ENCODE peak calls at places on chromosome 20, in five cellular contexts. E, A, C, N and H are unnamed samples.

GRCh38 chr20:62087227-62087626 is 21.5 kb upstream of the TAF4 start:
- DNase-seq in E (no peak), A (no peak), C (no peak), N (no peak), H (no peak)

GRCh38 chr20:45771182-45771759 is 20.4 kb downstream of the WFDC3 start:
- DNase-seq in E (peak; percentile 70), A (peak; percentile 51), C (peak; percentile 81), N (peak; percentile 72), H (peak; percentile 43)

GRCh38 chr20:47481330-47482216 is 20.1 kb upstream of the NCOA3 start:
- DNase-seq in E (no peak), A (no peak), C (no peak), N (no peak), H (no peak)

GRCh38 chr20:1225729-1226313 is at the start of gene RAD21L1:
- DNase-seq in E (peak; percentile 58), A (peak; percentile 54), C (peak; percentile 92), N (peak; percentile 93), H (peak; percentile 70)

GRCh38 chr20:24273251-24273650 is 196.2 kb upstream of the SYNDIG1 start:
- DNase-seq in E (no peak), A (no peak), C (no peak), N (no peak), H (no peak)

GRCh38 chr20:3616250-3616649 is 46.9 kb downstream of the GFRA4 start:
- DNase-seq in E (no peak), A (no peak), C (no peak), N (no peak), H (no peak)

GRCh38 chr20:38001173-38001875 is 31.9 kb downstream of the TTI1 start:
- DNase-seq in E (no peak), A (no peak), C (no peak), N (no peak), H (no peak)

GRCh38 chr20:44073011-44073674 is 113.8 kb downstream of the JPH2 start:
- DNase-seq in E (no peak), A (no peak), C (peak; percentile 61), N (no peak), H (no peak)

GRCh38 chr20:52103911-52104545 is 87.6 kb downstream of the ZFP64 start:
- DNase-seq in E (no peak), A (no peak), C (peak; percentile 27), N (no peak), H (peak; percentile 90)

GRCh38 chr20:59024111-59024530 is 4.9 kb downstream of the TUBB1 start:
- DNase-seq in E (no peak), A (no peak), C (no peak), N (no peak), H (no peak)

GRCh38 chr20:33539129-33539528 is 49.2 kb downstream of the CBFA2T2 start:
- DNase-seq in E (no peak), A (no peak), C (peak; percentile 11), N (no peak), H (no peak)

GRCh38 chr20:16922834-16923233 is 174.7 kb downstream of the OTOR start:
- DNase-seq in E (no peak), A (no peak), C (no peak), N (no peak), H (no peak)

GRCh38 chr20:4190792-4191519 is 175.6 kb upstream of the RNF24 start:
- DNase-seq in E (no peak), A (no peak), C (no peak), N (no peak), H (no peak)

GRCh38 chr20:35991142-35991771 is 22.9 kb downstream of the CNBD2 start:
- DNase-seq in E (no peak), A (no peak), C (peak; percentile 62), N (peak; percentile 41), H (no peak)

GRCh38 chr20:63082308-63082938 is 75.7 kb upstream of the BHLHE23 start:
- DNase-seq in E (no peak), A (no peak), C (peak; percentile 60), N (peak; percentile 53), H (no peak)

GRCh38 chr20:53569606-53570307 is 23.9 kb downstream of the ZNF217 start:
- DNase-seq in E (no peak), A (no peak), C (no peak), N (no peak), H (no peak)

GRCh38 chr20:45827030-45827652 is at the start of gene TNNC2:
- DNase-seq in E (no peak), A (no peak), C (no peak), N (no peak), H (no peak)